ENCODE peak calls at places on chromosomes 11 and 22, in four cellular contexts. A, E, K and T are unnamed samples.

GRCh38 chr11:44565746-44566558 is 489 bp downstream of the CD82 start:
- DNase-seq in K (no peak), E (no peak), A (no peak), T (no peak)

GRCh38 chr22:24950272-24950902 is 2.1 kb upstream of the KIAA1671 start:
- DNase-seq in A (peak; percentile 26), K (no peak), E (peak; percentile 12), T (peak; percentile 72)

GRCh38 chr22:30582051-30582450 is 7.6 kb upstream of the GAL3ST1 start:
- DNase-seq in A (no peak), K (no peak), E (no peak), T (no peak)

GRCh38 chr11:35330924-35331323 is 88.4 kb downstream of the SLC1A2 start:
- DNase-seq in A (peak; percentile 34), E (peak; percentile 69), K (peak; percentile 69), T (no peak)

GRCh38 chr11:8732748-8733241 is 50.2 kb downstream of the RPL27A start:
- DNase-seq in A (no peak), K (no peak), E (no peak), T (no peak)

GRCh38 chr11:97751405-97751804 is 1269.3 kb upstream of the CNTN5 start:
- DNase-seq in A (no peak), K (no peak), E (no peak), T (no peak)

GRCh38 chr11:68973219-68973618 is 7.6 kb downstream of the MRGPRD start:
- DNase-seq in E (no peak), A (no peak), K (no peak), T (no peak)

GRCh38 chr22:27372969-27373670 is 428.4 kb downstream of the MN1 start:
- DNase-seq in E (peak; percentile 1), A (peak; percentile 73), K (no peak), T (peak; percentile 96)

GRCh38 chr11:60719406-60719805 is 5.1 kb upstream of the MS4A18 start:
- DNase-seq in E (no peak), K (no peak), A (no peak), T (no peak)

GRCh38 chr11:123519055-123519796 is 89.2 kb downstream of the GRAMD1B start:
- DNase-seq in A (peak; percentile 66), E (no peak), K (no peak), T (no peak)

GRCh38 chr22:43216738-43217137 is 29.8 kb upstream of the TTLL12 start:
- DNase-seq in E (no peak), K (no peak), A (no peak), T (no peak)

GRCh38 chr11:36462321-36462720 is 47.8 kb downstream of the TRAF6 start:
- DNase-seq in K (no peak), A (no peak), E (no peak), T (no peak)

GRCh38 chr11:117978982-117979381 is 7.2 kb upstream of the IL10RA start:
- DNase-seq in E (no peak), K (no peak), A (no peak), T (no peak)